ENCODE peak calls at places on chromosomes 13 and 19, in nine cellular contexts. F is heart left ventricle, J is GM12878, P is Peyer's patch, L is upper lobe of left lung, R is uterus, U is stomach, Q is spleen, N is tibial nerve. M is an unnamed sample.

GRCh38 chr13:70173236-70173959 is 65.1 kb upstream of the KLHL1 start:
- DNase-seq in F (no peak), J (no peak), P (no peak), L (no peak), R (no peak), U (no peak), Q (no peak), N (no peak), M (no peak)

GRCh38 chr19:40510526-40511115 is 43.8 kb downstream of the SPTBN4 start:
- DNase-seq in F (no peak), J (no peak), P (no peak), L (no peak), R (no peak), U (no peak), Q (no peak), N (no peak), M (no peak)

GRCh38 chr13:94712812-94713555 is 639 bp upstream of the SOX21 start:
- DNase-seq in F (no peak), J (no peak), P (no peak), L (no peak), R (no peak), U (peak; percentile 78), Q (no peak), N (no peak), M (no peak)

GRCh38 chr19:15298847-15299567 is 33.3 kb downstream of the BRD4 start:
- DNase-seq in F (no peak), J (no peak), P (no peak), L (no peak), R (no peak), U (no peak), Q (peak; percentile 30), N (no peak), M (no peak)

GRCh38 chr13:62280590-62280989 is 864.9 kb upstream of the PCDH20 start:
- DNase-seq in F (no peak), J (peak; percentile 3), P (no peak), L (no peak), R (no peak), U (no peak), Q (no peak), N (no peak), M (no peak)

GRCh38 chr13:99386495-99386894 is 79.3 kb upstream of the GPR183 start:
- DNase-seq in F (no peak), J (no peak), P (no peak), L (no peak), R (no peak), U (no peak), Q (no peak), N (no peak), M (no peak)

GRCh38 chr13:21526707-21527454 is 67.8 kb upstream of the ZDHHC20 start:
- DNase-seq in F (no peak), J (no peak), P (no peak), L (no peak), R (no peak), U (no peak), Q (no peak), N (no peak), M (no peak)

GRCh38 chr19:34096020-34096915 is 76.0 kb upstream of the LSM14A start:
- DNase-seq in F (no peak), J (no peak), P (no peak), L (no peak), R (no peak), U (no peak), Q (no peak), N (no peak), M (no peak)

GRCh38 chr19:7670150-7670784 is 1.4 kb downstream of the RETN start:
- DNase-seq in F (no peak), J (no peak), P (no peak), L (peak; percentile 68), R (no peak), U (no peak), Q (peak; percentile 86), N (no peak), M (no peak)

GRCh38 chr13:25939961-25940687 is 111.7 kb downstream of the SHISA2 start:
- DNase-seq in F (no peak), J (no peak), P (no peak), L (no peak), R (no peak), U (no peak), Q (no peak), N (no peak), M (no peak)

GRCh38 chr19:48614436-48615144 is at the start of gene FAM83E:
- DNase-seq in F (no peak), J (no peak), P (peak; percentile 97), L (peak; percentile 95), R (no peak), U (peak; percentile 90), Q (peak; percentile 77), N (no peak), M (peak; percentile 96)

GRCh38 chr19:48630289-48631036 is 6.7 kb downstream of the DBP start:
- DNase-seq in F (peak; percentile 90), J (no peak), P (peak; percentile 85), L (peak; percentile 80), R (peak; percentile 74), U (peak; percentile 95), Q (peak; percentile 91), N (no peak), M (peak; percentile 82)

GRCh38 chr19:38317104-38317612 is 1.4 kb upstream of the YIF1B start:
- DNase-seq in F (no peak), J (no peak), P (no peak), L (peak; percentile 58), R (no peak), U (no peak), Q (peak; percentile 82), N (no peak), M (no peak)

GRCh38 chr19:38321646-38322323 is 2.1 kb downstream of the KCNK6 start:
- DNase-seq in F (peak; percentile 84), J (no peak), P (no peak), L (no peak), R (peak; percentile 96), U (no peak), Q (no peak), N (no peak), M (peak; percentile 58)

GRCh38 chr19:38320969-38321339 is 1.3 kb downstream of the KCNK6 start:
- DNase-seq in F (no peak), J (no peak), P (no peak), L (no peak), R (no peak), U (no peak), Q (no peak), N (no peak), M (no peak)

GRCh38 chr19:38318595-38319142 is 976 bp upstream of the KCNK6 start:
- DNase-seq in F (no peak), J (no peak), P (no peak), L (no peak), R (peak; percentile 33), U (no peak), Q (no peak), N (no peak), M (no peak)

GRCh38 chr19:38319421-38320258 is at the start of gene KCNK6:
- DNase-seq in F (peak; percentile 79), J (no peak), P (peak; percentile 82), L (peak; percentile 65), R (peak; percentile 40), U (peak; percentile 70), Q (peak; percentile 88), N (peak; percentile 22), M (peak; percentile 82)
- TF ChIP-seq POLR2A in F (peak; percentile 44), J (peak; percentile 54), P (peak; percentile 69), L (no peak), R (peak; percentile 36), U (no peak), Q (peak; percentile 11), N (peak; percentile 51), M (peak; percentile 82)

GRCh38 chr19:16820056-16820455 is 9.1 kb upstream of the SIN3B start:
- DNase-seq in F (no peak), J (no peak), P (no peak), L (no peak), R (no peak), U (no peak), Q (no peak), N (no peak), M (no peak)

GRCh38 chr19:16814526-16815100 is 14.6 kb upstream of the SIN3B start:
- DNase-seq in F (no peak), J (no peak), P (no peak), L (no peak), R (no peak), U (no peak), Q (no peak), N (no peak), M (no peak)
- H3K4me3 ChIP-seq in F (no peak overlapping the region), J (no peak overlapping the region), P (no peak overlapping the region), L (no peak overlapping the region), R (no peak overlapping the region), U (no peak overlapping the region), Q (no peak overlapping the region), N (no peak overlapping the region), M (no peak overlapping the region)

GRCh38 chr19:55069137-55069858 is 6.3 kb upstream of the RDH13 start:
- DNase-seq in F (no peak), J (no peak), P (peak; percentile 76), L (peak; percentile 78), R (no peak), U (peak; percentile 81), Q (no peak), N (no peak), M (peak; percentile 84)
- TF ChIP-seq POLR2A in F (no peak), J (no peak), P (no peak), L (peak; percentile 37), R (no peak), U (no peak), Q (no peak), N (no peak), M (peak; percentile 75)

GRCh38 chr13:109159650-109160309 is 530.4 kb downstream of the MYO16 start:
- DNase-seq in F (no peak), J (no peak), P (no peak), L (no peak), R (no peak), U (no peak), Q (no peak), N (no peak), M (no peak)
- H3K4me3 ChIP-seq in F (no peak overlapping the region), J (no peak overlapping the region), P (no peak overlapping the region), L (no peak overlapping the region), R (no peak overlapping the region), U (no peak overlapping the region), Q (no peak overlapping the region), N (no peak overlapping the region), M (no peak overlapping the region)

DNA sequence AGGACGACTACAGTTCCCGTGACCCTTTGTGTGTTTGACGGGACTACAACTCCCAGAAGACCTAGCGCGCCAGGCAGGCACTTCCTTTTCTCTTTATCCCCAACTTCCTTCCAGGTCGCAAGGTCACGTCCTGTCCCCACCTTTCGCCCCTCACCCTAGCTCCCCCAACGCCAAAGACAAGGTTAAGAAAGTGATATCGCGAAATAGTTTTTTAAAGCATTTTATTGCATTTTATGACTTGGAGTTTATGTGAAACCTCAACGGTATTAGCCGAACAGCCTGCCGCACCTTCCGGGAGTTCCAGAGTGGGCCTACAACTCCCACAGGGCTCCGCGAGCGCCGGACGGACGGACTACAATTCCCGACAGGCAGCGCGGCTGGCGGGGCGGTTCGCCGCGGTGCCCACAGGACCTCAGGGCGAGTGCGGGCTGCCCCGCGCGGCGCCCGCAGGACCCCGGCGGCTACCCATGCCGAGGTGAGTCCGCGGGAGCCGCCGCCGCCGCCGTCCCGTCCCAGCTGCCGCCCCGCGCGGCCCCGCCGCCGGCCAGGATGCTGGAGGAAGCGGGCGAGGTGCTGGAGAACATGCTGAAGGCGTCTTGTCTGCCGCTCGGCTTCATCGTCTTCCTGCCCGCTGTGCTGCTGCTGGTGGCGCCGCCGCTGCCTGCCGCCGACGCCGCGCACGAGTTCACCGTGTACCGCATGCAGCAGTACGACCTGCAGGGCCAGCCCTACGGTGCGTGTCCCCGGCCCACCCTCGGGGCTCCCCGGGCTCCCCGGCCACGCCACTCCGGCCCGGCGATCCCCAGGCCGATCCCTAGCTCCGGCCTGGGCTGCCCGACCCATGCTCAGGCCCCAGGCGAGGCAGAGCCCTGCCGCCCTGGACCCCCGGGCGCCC is at the start of gene NCLN:
- DNase-seq in F (peak; percentile 98), J (peak; percentile 92), P (peak; percentile 98), L (peak; percentile 97), R (peak; percentile 95), U (peak; percentile 96), Q (peak; percentile 98), N (peak; percentile 95), M (peak; percentile 96)
- TF ChIP-seq POLR2A in F (peak; percentile 39), J (peak; percentile 75), P (peak; percentile 72), L (peak; percentile 55), R (no peak), U (no peak), Q (no peak), N (peak; percentile 56), M (no peak)